ENCODE peak calls at places on chromosomes 13 and 19, in ten cellular contexts. M is AG10803, L is PC-3, Q is tibial nerve, O is choroid plexus epithelial cell, P is foreskin fibroblast, I is cardiac muscle cell, V is left ventricle myocardium inferior, C is psoas muscle, J is RWPE1. S is an unnamed sample.

GRCh38 chr13:94209110-94209509 is 270.4 kb downstream of the DCT start:
- DNase-seq in M (no peak), L (peak; percentile 64), Q (no peak), O (peak; percentile 55), P (peak; percentile 37), I (no peak), V (no peak), C (no peak), J (no peak), S (no peak)

GRCh38 chr19:41564515-41565383 is 11.2 kb upstream of the CEACAM21 start:
- DNase-seq in M (no peak), L (no peak), Q (no peak), O (no peak), P (peak; percentile 22), I (peak; percentile 30), V (no peak), C (no peak), J (no peak), S (no peak)

GRCh38 chr13:43935878-43936277 is 56.2 kb downstream of the LACC1 start:
- DNase-seq in M (peak; percentile 72), L (no peak), Q (no peak), O (peak; percentile 28), P (peak; percentile 11), I (no peak), V (no peak), C (no peak), J (no peak), S (no peak)

GRCh38 chr13:107866007-107866665 is 349.2 kb downstream of the LIG4 start:
- DNase-seq in M (peak; percentile 26), L (peak; percentile 43), Q (no peak), O (peak; percentile 48), P (peak; percentile 26), I (peak; percentile 60), V (no peak), C (no peak), J (no peak), S (no peak)

GRCh38 chr13:37681295-37682032 is 82.9 kb upstream of the POSTN start:
- DNase-seq in M (peak; percentile 68), L (peak; percentile 46), Q (no peak), O (peak; percentile 96), P (peak; percentile 73), I (no peak), V (no peak), C (no peak), J (no peak), S (peak; percentile 16)

GRCh38 chr19:7366701-7367420 is 18.1 kb downstream of the ARHGEF18 start:
- DNase-seq in M (peak; percentile 34), L (peak; percentile 90), Q (no peak), O (peak; percentile 50), P (peak; percentile 35), I (no peak), V (no peak), C (no peak), J (peak; percentile 45), S (no peak)

GRCh38 chr13:47556703-47557102 is 444.4 kb downstream of the SUCLA2 start:
- DNase-seq in M (no peak), L (no peak), Q (no peak), O (no peak), P (no peak), I (no peak), V (no peak), C (no peak), J (no peak), S (no peak)

GRCh38 chr13:21121616-21122015 is 54.7 kb downstream of the SKA3 start:
- DNase-seq in M (no peak), L (no peak), Q (no peak), O (no peak), P (no peak), I (no peak), V (no peak), C (no peak), J (no peak), S (no peak)

GRCh38 chr19:35268546-35269424 is at the start of gene USF2:
- DNase-seq in M (peak; percentile 65), L (peak; percentile 58), Q (no peak), O (peak; percentile 83), P (peak; percentile 87), I (peak; percentile 86), V (peak; percentile 78), C (peak; percentile 91), J (peak; percentile 81), S (peak; percentile 27)

GRCh38 chr13:52159159-52159982 is at the start of gene NEK3:
- DNase-seq in M (peak; percentile 67), L (peak; percentile 48), Q (peak; percentile 44), O (peak; percentile 71), P (peak; percentile 86), I (peak; percentile 75), V (peak; percentile 75), C (peak; percentile 85), J (peak; percentile 73), S (no peak)

GRCh38 chr13:74052402-74052928 is 81.7 kb downstream of the KLF12 start:
- DNase-seq in M (no peak), L (no peak), Q (no peak), O (no peak), P (no peak), I (no peak), V (no peak), C (no peak), J (no peak), S (no peak)

GRCh38 chr13:32025730-32026129 is 5.8 kb upstream of the FRY start:
- DNase-seq in M (no peak), L (no peak), Q (no peak), O (no peak), P (no peak), I (no peak), V (no peak), C (no peak), J (no peak), S (no peak)

GRCh38 chr19:50695251-50696064 is 24.1 kb downstream of the SHANK1 start:
- DNase-seq in M (no peak), L (no peak), Q (no peak), O (no peak), P (peak; percentile 40), I (peak; percentile 73), V (no peak), C (peak; percentile 45), J (peak; percentile 28), S (no peak)

GRCh38 chr13:103788061-103788652 is 721.9 kb upstream of the SLC10A2 start:
- DNase-seq in M (no peak), L (peak; percentile 10), Q (no peak), O (peak; percentile 35), P (no peak), I (peak; percentile 64), V (peak; percentile 31), C (no peak), J (no peak), S (no peak)
- TF ChIP-seq CTCF in M (no peak), L (peak; percentile 52), Q (no peak), O (peak; percentile 60), P (no peak), I (peak; percentile 10), V (peak; percentile 59), C (no peak), J (no peak), S (no peak)

GRCh38 chr13:104567114-104567513 is 1500.9 kb upstream of the SLC10A2 start:
- DNase-seq in M (no peak), L (no peak), Q (no peak), O (no peak), P (no peak), I (no peak), V (no peak), C (no peak), J (no peak), S (no peak)

GRCh38 chr13:104565888-104566287 is 1499.7 kb upstream of the SLC10A2 start:
- DNase-seq in M (no peak), L (no peak), Q (no peak), O (no peak), P (no peak), I (no peak), V (no peak), C (no peak), J (no peak), S (no peak)

GRCh38 chr13:104577029-104577820 is 1511.0 kb upstream of the SLC10A2 start:
- DNase-seq in M (no peak), L (no peak), Q (no peak), O (no peak), P (no peak), I (no peak), V (no peak), C (no peak), J (no peak), S (no peak)

GRCh38 chr13:104571161-104571889 is 1505.1 kb upstream of the SLC10A2 start:
- DNase-seq in M (peak; percentile 54), L (peak; percentile 90), Q (peak; percentile 46), O (peak; percentile 91), P (peak; percentile 89), I (peak; percentile 81), V (no peak), C (peak; percentile 56), J (peak; percentile 62), S (no peak)

GRCh38 chr13:104571890-104572229 is 1505.6 kb upstream of the SLC10A2 start:
- DNase-seq in M (no peak), L (no peak), Q (no peak), O (no peak), P (no peak), I (no peak), V (no peak), C (no peak), J (no peak), S (no peak)
- TF ChIP-seq CTCF in M (no peak), L (no peak), Q (no peak), O (no peak), P (no peak), I (no peak), V (no peak), C (no peak), J (peak; percentile 45), S (no peak)

GRCh38 chr19:14470031-14470876 is 4.9 kb downstream of the PTGER1 start:
- DNase-seq in M (no peak), L (no peak), Q (no peak), O (no peak), P (no peak), I (no peak), V (no peak), C (no peak), J (no peak), S (no peak)
- TF ChIP-seq CTCF in M (no peak), L (no peak), Q (no peak), O (no peak), P (no peak), I (no peak), V (no peak), C (no peak), J (no peak), S (no peak)

DNA sequence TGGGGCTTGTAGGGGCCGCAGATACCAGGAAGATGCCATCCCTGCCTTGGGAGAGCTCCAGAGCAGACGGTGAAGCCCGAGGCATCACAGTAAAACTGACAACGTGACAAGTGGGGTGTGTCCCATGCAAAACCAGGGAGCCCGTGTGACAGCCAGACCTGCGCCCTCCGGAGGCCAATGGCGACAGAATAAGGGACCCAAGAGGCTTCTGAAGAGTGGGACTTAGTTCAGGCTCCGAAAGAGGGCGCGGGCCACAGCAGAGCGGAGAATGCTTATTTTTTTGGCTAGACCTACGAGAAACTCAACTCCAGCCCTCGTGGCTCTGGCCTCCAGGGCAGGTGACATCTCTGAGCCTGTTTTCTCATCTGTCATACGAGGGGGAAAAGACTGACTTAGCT is 23.1 kb downstream of the DPP9 start:
- DNase-seq in M (no peak), L (no peak), Q (no peak), O (no peak), P (no peak), I (no peak), V (no peak), C (no peak), J (no peak), S (no peak)
- TF ChIP-seq CTCF in M (no peak), L (peak; percentile 30), Q (no peak), O (no peak), P (no peak), I (no peak), V (no peak), C (no peak), J (no peak), S (no peak)

GRCh38 chr13:50745542-50745941 is 98.0 kb downstream of the DLEU7 start:
- DNase-seq in M (no peak), L (peak; percentile 11), Q (no peak), O (no peak), P (no peak), I (no peak), V (no peak), C (no peak), J (no peak), S (no peak)
- TF ChIP-seq CTCF in M (no peak), L (peak; percentile 20), Q (no peak), O (no peak), P (no peak), I (no peak), V (no peak), C (no peak), J (no peak), S (no peak)